ENCODE peak calls at places on chromosomes 12 and 14, in nine cellular contexts. P, F, Y, Q, M, A, J, Z and O are unnamed samples.

GRCh38 chr12:55694651-55695050 is 13.1 kb downstream of the ITGA7 start:
- DNase-seq in P (no peak), F (no peak), Y (no peak), Q (no peak), M (no peak), A (no peak), J (no peak), Z (no peak), O (no peak)

GRCh38 chr12:81255947-81256346 is 178.1 kb downstream of the ACSS3 start:
- DNase-seq in P (no peak), F (no peak), Y (no peak), Q (no peak), M (no peak), A (no peak), J (no peak), Z (no peak), O (no peak)

GRCh38 chr12:608413-608812 is 54.8 kb downstream of the NINJ2 start:
- DNase-seq in P (no peak), F (no peak), Y (no peak), Q (no peak), M (no peak), A (no peak), J (no peak), Z (no peak), O (no peak)

GRCh38 chr14:56482306-56482705 is 97.3 kb upstream of the TMEM260 start:
- DNase-seq in P (no peak), F (no peak), Y (no peak), Q (no peak), M (peak; percentile 15), A (no peak), J (peak; percentile 9), Z (no peak), O (peak; percentile 57)

GRCh38 chr12:113912761-113913295 is 53.3 kb downstream of the RBM19 start:
- DNase-seq in P (peak; percentile 39), F (no peak), Y (peak; percentile 36), Q (peak; percentile 80), M (peak; percentile 70), A (peak; percentile 66), J (peak; percentile 70), Z (peak; percentile 31), O (peak; percentile 86)

GRCh38 chr12:106275458-106275857 is 27.1 kb upstream of the TCP11L2 start:
- DNase-seq in P (no peak), F (no peak), Y (no peak), Q (no peak), M (no peak), A (no peak), J (no peak), Z (no peak), O (no peak)

GRCh38 chr12:120468846-120469449 is 600 bp downstream of the SRSF9 start:
- DNase-seq in P (no peak), F (no peak), Y (no peak), Q (peak; percentile 29), M (peak; percentile 20), A (peak; percentile 15), J (peak; percentile 10), Z (no peak), O (no peak)

GRCh38 chr14:103027451-103027850 is 29.9 kb downstream of the CDC42BPB start:
- DNase-seq in P (no peak), F (no peak), Y (no peak), Q (no peak), M (no peak), A (no peak), J (no peak), Z (no peak), O (no peak)

GRCh38 chr14:83992857-83993256 is 1537.1 kb upstream of the FLRT2 start:
- DNase-seq in P (peak; percentile 27), F (no peak), Y (no peak), Q (no peak), M (no peak), A (no peak), J (peak; percentile 85), Z (no peak), O (no peak)

GRCh38 chr12:54412786-54413185 is 6.3 kb downstream of the ITGA5 start:
- DNase-seq in P (no peak), F (no peak), Y (no peak), Q (no peak), M (no peak), A (no peak), J (no peak), Z (no peak), O (no peak)

GRCh38 chr12:85971800-85972199 is 97.7 kb downstream of the NTS start:
- DNase-seq in P (no peak), F (no peak), Y (no peak), Q (no peak), M (no peak), A (no peak), J (no peak), Z (no peak), O (no peak)

GRCh38 chr12:39581592-39581991 is 38.0 kb downstream of the ABCD2 start:
- DNase-seq in P (no peak), F (no peak), Y (no peak), Q (no peak), M (no peak), A (no peak), J (no peak), Z (no peak), O (peak; percentile 31)

GRCh38 chr14:75439989-75440388 is 12.2 kb downstream of the JDP2 start:
- DNase-seq in P (no peak), F (no peak), Y (no peak), Q (no peak), M (no peak), A (no peak), J (no peak), Z (no peak), O (no peak)

GRCh38 chr12:50952510-50952909 is at the start of gene HIGD1C:
- DNase-seq in P (no peak), F (no peak), Y (no peak), Q (no peak), M (no peak), A (no peak), J (no peak), Z (no peak), O (no peak)

GRCh38 chr14:74737753-74738325 is 24.9 kb downstream of the FCF1 start:
- DNase-seq in P (peak; percentile 20), F (no peak), Y (no peak), Q (peak; percentile 4), M (no peak), A (no peak), J (peak; percentile 50), Z (no peak), O (no peak)

GRCh38 chr12:22409071-22409951 is 74.8 kb upstream of the ST8SIA1 start:
- DNase-seq in P (no peak), F (no peak), Y (no peak), Q (peak; percentile 16), M (no peak), A (no peak), J (no peak), Z (no peak), O (no peak)

GRCh38 chr14:101732128-101732527 is 29.4 kb upstream of the PPP2R5C start:
- DNase-seq in P (no peak), F (no peak), Y (no peak), Q (no peak), M (peak; percentile 73), A (no peak), J (no peak), Z (no peak), O (no peak)

GRCh38 chr14:37709419-37710195 is 114.2 kb downstream of the TTC6 start:
- DNase-seq in P (peak; percentile 2), F (no peak), Y (no peak), Q (peak; percentile 39), M (no peak), A (no peak), J (peak; percentile 39), Z (peak; percentile 16), O (peak; percentile 37)

GRCh38 chr14:21070610-21071224 is 613 bp downstream of the ARHGEF40 start:
- DNase-seq in P (peak; percentile 27), F (no peak), Y (no peak), Q (peak; percentile 67), M (no peak), A (no peak), J (peak; percentile 46), Z (no peak), O (peak; percentile 51)

GRCh38 chr14:85159726-85160125 is 370.2 kb upstream of the FLRT2 start:
- DNase-seq in P (no peak), F (no peak), Y (no peak), Q (peak; percentile 11), M (no peak), A (no peak), J (no peak), Z (no peak), O (no peak)

GRCh38 chr12:41663487-41664258 is 475.6 kb downstream of the PDZRN4 start:
- DNase-seq in P (peak; percentile 16), F (no peak), Y (peak; percentile 22), Q (peak; percentile 22), M (no peak), A (no peak), J (peak; percentile 20), Z (no peak), O (peak; percentile 13)
- TF ChIP-seq CTCF in P (peak; percentile 32), F (peak; percentile 28), Y (peak; percentile 44), Q (peak; percentile 36), M (peak; percentile 44), A (peak; percentile 58), J (peak; percentile 33), Z (peak; percentile 24), O (peak; percentile 26)

DNA sequence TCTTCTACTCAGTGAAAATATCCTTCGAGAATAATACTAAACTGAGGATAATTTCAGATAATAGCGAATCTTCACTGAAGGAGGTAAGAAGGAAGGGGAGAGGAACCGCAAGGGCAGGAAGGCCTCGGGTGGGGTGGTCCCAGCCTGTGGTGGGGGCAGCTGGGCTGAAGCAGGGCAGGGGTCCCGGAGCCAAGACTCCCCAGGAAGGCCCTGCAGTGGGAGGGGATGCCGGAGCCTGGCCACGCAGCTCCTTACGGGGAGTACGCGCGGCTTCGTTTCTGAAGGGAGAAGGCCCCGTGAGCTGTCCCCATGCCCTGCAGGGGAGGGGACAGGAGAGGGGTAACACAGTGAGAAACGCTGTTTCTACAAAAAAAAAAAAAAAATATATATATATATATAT is 21.2 kb downstream of the STX2 start:
- DNase-seq in P (no peak), F (no peak), Y (no peak), Q (no peak), M (no peak), A (no peak), J (no peak), Z (no peak), O (no peak)
- H3K4me3 ChIP-seq in P (no peak overlapping the region), F (no peak overlapping the region), Y (no peak overlapping the region), Q (no peak overlapping the region), M (no peak overlapping the region), A (no peak overlapping the region), J (no peak overlapping the region), Z (no peak overlapping the region), O (no peak overlapping the region)

GRCh38 chr12:127133675-127134335 is 1133.2 kb upstream of the TMEM132C start:
- DNase-seq in P (no peak), F (no peak), Y (no peak), Q (no peak), M (no peak), A (no peak), J (no peak), Z (no peak), O (no peak)
- TF ChIP-seq CTCF in P (no peak), F (no peak), Y (no peak), Q (no peak), M (no peak), A (no peak), J (no peak), Z (no peak), O (no peak)

DNA sequence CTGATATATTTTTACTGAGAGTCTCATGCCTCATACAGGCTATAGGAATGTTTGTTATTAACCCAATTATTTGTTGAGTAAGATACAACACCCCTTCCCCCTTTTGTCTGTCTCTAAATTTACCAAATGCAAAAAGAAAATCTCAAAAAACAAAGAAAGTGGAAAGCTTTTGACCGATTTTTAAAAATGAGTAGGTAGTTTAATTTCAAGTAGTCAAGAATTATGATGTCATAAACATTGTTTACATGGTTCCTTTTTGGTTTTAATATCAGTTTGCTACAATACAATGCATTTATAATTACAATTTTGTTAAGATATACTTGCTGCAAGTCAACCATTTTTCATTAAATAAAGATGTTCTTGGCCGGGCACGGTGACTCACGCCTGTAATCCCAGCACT is 84.7 kb upstream of the HMGA2 start:
- DNase-seq in P (no peak), F (no peak), Y (no peak), Q (no peak), M (no peak), A (no peak), J (no peak), Z (no peak), O (no peak)
- H3K4me3 ChIP-seq in P (no peak overlapping the region), F (no peak overlapping the region), Y (no peak overlapping the region), Q (no peak overlapping the region), M (no peak overlapping the region), A (no peak overlapping the region), J (no peak overlapping the region), Z (no peak overlapping the region), O (no peak overlapping the region)